ENCODE peak calls at places on chromosomes 2 and 18, in four cellular contexts. One of them, this sample, is unnamed.

GRCh38 chr2:225233234-225233633 is 166.3 kb upstream of the NYAP2 start:
- DNase-seq in H54: no peak
- DNase-seq in GM12892: no peak
- DNase-seq in ovary: no peak
- DNase-seq in this sample: no peak

GRCh38 chr18:24396082-24396623 is 1.5 kb downstream of the OSBPL1A start:
- DNase-seq in H54: no peak
- DNase-seq in GM12892: no peak
- DNase-seq in ovary: no peak
- DNase-seq in this sample: no peak

GRCh38 chr2:32357545-32358482 is 991 bp downstream of the BIRC6 start:
- DNase-seq in H54: peak
- DNase-seq in GM12892: peak
- DNase-seq in ovary: peak
- DNase-seq in this sample: peak

GRCh38 chr2:239040152-239040761 is 192.4 kb downstream of the TWIST2 start:
- DNase-seq in H54: no peak
- DNase-seq in GM12892: no peak
- DNase-seq in ovary: no peak
- DNase-seq in this sample: no peak

GRCh38 chr2:120393456-120393855 is 47.5 kb downstream of the INHBB start:
- DNase-seq in H54: no peak
- DNase-seq in GM12892: no peak
- DNase-seq in ovary: no peak
- DNase-seq in this sample: no peak

GRCh38 chr2:10006248-10007147 is 36.9 kb upstream of the KLF11 start:
- DNase-seq in H54: peak
- DNase-seq in GM12892: no peak
- DNase-seq in ovary: no peak
- DNase-seq in this sample: peak

GRCh38 chr2:168915433-168916328 is 14.6 kb downstream of the G6PC2 start:
- DNase-seq in H54: no peak
- DNase-seq in GM12892: no peak
- DNase-seq in ovary: no peak
- DNase-seq in this sample: no peak

GRCh38 chr2:28707592-28707991 is 44.0 kb upstream of the PPP1CB start:
- DNase-seq in H54: no peak
- DNase-seq in GM12892: no peak
- DNase-seq in ovary: no peak
- DNase-seq in this sample: no peak

GRCh38 chr2:119225084-119225864 is 1.6 kb downstream of the STEAP3 start:
- DNase-seq in H54: no peak
- DNase-seq in GM12892: no peak
- DNase-seq in ovary: no peak
- DNase-seq in this sample: peak

DNA sequence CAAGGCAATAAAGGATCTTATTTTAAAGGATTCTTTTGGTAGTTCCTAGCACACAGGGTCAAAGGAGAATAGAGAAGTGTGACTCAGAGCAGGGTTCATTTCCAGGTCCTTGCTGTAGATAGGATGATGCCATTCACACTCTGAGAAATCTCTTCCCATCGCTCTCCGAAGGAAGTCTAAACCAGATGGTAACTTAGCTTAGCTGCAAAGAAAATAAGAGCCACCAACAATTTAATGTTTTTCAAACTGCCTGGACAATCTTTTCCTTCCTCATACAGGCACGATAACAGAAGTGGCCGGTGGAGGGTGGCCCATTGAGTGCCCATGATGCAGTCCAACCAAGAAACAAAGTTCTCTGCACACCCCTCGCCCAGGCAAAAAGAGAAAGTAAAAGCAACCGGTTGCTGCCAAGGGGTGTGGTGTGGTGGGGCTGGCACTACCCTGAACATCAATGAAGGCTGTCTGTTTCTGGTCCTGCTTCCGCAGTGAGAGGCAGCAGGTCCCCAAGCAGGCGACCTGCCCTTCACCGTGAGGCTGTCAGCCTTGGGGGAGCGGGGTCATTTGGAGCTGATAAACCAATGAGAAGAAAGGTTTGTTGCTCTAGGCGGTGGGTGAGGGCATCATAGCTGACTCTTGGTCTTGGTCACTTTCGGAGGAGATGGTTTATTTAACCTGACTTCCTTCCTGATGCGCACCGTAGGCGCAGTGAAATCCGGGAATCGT is 105.6 kb upstream of the CD302 start:
- DNase-seq in H54: no peak
- DNase-seq in GM12892: peak
- DNase-seq in ovary: no peak
- DNase-seq in this sample: no peak
- TF ChIP-seq POLR2A in H54: no peak
- TF ChIP-seq POLR2A in GM12892: peak
- TF ChIP-seq POLR2A in ovary: no peak
- TF ChIP-seq POLR2A in this sample: no peak

DNA sequence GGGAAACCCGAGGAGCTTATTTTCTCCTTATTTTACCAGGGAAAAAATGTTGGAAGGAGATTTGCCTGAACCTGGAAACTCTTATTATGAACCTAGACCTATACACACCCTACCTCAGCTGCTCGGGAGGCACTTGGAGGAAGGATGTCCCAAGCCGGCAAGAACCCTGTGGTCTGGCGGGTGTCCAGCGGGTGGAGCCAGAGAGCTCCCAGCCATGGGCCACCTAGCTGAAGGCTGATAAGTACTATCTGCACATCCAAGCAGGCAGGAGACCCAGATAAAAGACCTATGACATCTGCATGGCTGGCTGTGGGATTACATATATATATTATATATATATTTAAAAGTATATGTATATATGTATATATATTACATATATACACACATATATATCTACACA is 1.1 kb upstream of the SLC14A1 start:
- DNase-seq in H54: peak
- DNase-seq in GM12892: peak
- DNase-seq in ovary: peak
- DNase-seq in this sample: peak
- TF ChIP-seq POLR2A in H54: no peak
- TF ChIP-seq POLR2A in GM12892: no peak
- TF ChIP-seq POLR2A in ovary: no peak
- TF ChIP-seq POLR2A in this sample: no peak

GRCh38 chr18:9928646-9929259 is 14.9 kb downstream of the VAPA start:
- DNase-seq in H54: no peak
- DNase-seq in GM12892: no peak
- DNase-seq in ovary: no peak
- DNase-seq in this sample: no peak
- TF ChIP-seq POLR2A in H54: no peak
- TF ChIP-seq POLR2A in GM12892: no peak
- TF ChIP-seq POLR2A in ovary: no peak
- TF ChIP-seq POLR2A in this sample: no peak

DNA sequence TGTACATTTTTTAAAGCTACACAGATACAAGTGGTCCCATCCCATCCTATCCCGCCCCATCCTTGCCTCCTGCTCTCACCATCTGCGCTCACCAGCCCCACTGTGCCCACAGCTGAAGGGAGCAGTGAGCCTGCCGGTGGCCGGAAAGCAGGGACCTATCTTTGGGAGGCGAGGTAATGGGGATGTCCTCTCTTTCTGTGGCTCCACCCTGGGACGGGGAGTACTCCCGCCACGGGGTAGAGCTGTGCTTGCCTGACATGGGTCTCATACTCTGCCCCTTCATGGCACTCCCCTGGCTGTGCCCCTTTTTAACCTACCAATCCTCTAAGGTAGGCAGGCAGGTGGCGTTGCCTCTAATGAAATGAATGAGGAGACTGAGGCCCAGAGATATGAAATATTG is 13.3 kb downstream of the SH2D6 start:
- DNase-seq in H54: no peak
- DNase-seq in GM12892: no peak
- DNase-seq in ovary: no peak
- DNase-seq in this sample: no peak
- TF ChIP-seq POLR2A in H54: no peak
- TF ChIP-seq POLR2A in GM12892: no peak
- TF ChIP-seq POLR2A in ovary: no peak
- TF ChIP-seq POLR2A in this sample: no peak

GRCh38 chr2:181231151-181231550 is 226.0 kb upstream of the ITGA4 start:
- DNase-seq in H54: no peak
- DNase-seq in GM12892: no peak
- DNase-seq in ovary: no peak
- DNase-seq in this sample: peak
- TF ChIP-seq POLR2A in H54: no peak
- TF ChIP-seq POLR2A in GM12892: no peak
- TF ChIP-seq POLR2A in ovary: no peak
- TF ChIP-seq POLR2A in this sample: no peak

DNA sequence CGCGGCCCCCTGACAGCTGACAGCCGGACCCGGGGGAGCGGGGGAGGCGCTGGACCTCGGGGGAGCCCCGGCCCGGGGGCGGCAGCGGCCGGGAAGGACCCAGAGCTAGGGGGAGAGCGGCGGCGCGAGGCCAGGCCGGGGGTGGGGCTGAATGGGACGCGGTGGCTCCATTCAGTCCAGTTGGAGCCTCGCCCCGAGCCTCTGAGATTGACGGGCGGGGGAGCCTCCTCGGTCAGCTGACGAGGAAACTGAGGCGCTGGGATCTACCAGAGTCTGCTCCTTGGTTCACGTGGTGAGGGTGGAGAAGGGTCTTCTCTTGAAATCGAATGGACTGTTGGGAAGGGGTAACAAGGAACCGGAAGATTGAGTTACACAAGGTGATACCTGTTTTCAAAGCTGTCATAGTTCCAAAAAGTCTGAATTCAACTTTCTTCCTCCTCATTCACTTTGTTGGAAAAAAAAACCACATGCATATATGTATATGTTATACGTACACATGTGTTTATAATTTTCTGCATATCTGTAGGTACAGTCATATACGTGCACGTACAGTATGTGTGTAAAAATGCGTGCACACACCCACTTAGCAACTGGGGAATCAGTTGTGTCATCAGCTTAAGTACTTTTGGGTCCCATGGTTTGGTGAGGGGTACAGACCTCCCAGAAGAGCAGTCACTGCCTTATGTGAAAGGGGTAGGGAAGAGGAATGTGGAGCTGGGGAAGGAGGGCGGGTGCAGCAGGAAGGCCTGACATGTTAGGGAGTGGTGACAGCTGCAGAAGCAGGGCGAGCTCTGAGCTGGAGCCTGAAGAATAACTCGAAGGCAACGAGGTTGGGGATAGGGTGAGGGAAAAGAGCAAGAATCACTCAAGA is 628 bp downstream of the PPP1R7 start:
- DNase-seq in H54: no peak
- DNase-seq in GM12892: no peak
- DNase-seq in ovary: no peak
- DNase-seq in this sample: peak
- TF ChIP-seq POLR2A in H54: no peak
- TF ChIP-seq POLR2A in GM12892: no peak
- TF ChIP-seq POLR2A in ovary: no peak
- TF ChIP-seq POLR2A in this sample: peak

GRCh38 chr2:20172273-20173052 is 52.5 kb downstream of the SDC1 start:
- DNase-seq in H54: no peak
- DNase-seq in GM12892: no peak
- DNase-seq in ovary: no peak
- DNase-seq in this sample: no peak
- TF ChIP-seq POLR2A in H54: no peak
- TF ChIP-seq POLR2A in GM12892: no peak
- TF ChIP-seq POLR2A in ovary: no peak
- TF ChIP-seq POLR2A in this sample: no peak

This sample was measured in erythroblast.